ENCODE peak calls at places on chromosomes 2 and 18, in eight cellular contexts. O is stimulated activated CD4-positive, alpha-beta T cell treated with anti-CD3 and anti-CD28 coated beads, TNF-alpha, amount 100 ng/mL, for 4 hours; P is AG04450; H is A172; K is midbrain; Q is GM23248; U is myocyte; I is AG20443. C is an unnamed sample.

GRCh38 chr2:142131016-142131714 is at the start of gene LRP1B:
- DNase-seq in U (peak), I (peak), Q (peak), P (no peak), K (peak), H (peak), O (no peak), C (peak)

GRCh38 chr2:139099721-139100120 is 319.5 kb upstream of the NXPH2 start:
- DNase-seq in K (no peak), Q (no peak), U (peak), P (no peak), H (no peak), I (no peak), O (no peak), C (no peak)

GRCh38 chr2:114661926-114662670 is 219.7 kb downstream of the DPP10 start:
- DNase-seq in O (no peak), K (no peak), Q (peak), I (peak), H (no peak), U (no peak), P (no peak), C (peak)

GRCh38 chr2:94980406-94980805 is 45.1 kb upstream of the MAL start:
- DNase-seq in H (no peak), Q (no peak), K (no peak), U (no peak), P (no peak), O (no peak), I (no peak), C (no peak)

GRCh38 chr2:174984561-174984960 is 20.6 kb downstream of the CHN1 start:
- DNase-seq in U (no peak), I (no peak), O (no peak), P (no peak), K (no peak), Q (no peak), H (no peak), C (no peak)

GRCh38 chr2:151669585-151670081 is 64.6 kb downstream of the NEB start:
- DNase-seq in O (no peak), U (no peak), Q (no peak), I (no peak), H (no peak), K (no peak), P (no peak), C (no peak)

GRCh38 chr18:49677762-49678398 is 116.0 kb downstream of the LIPG start:
- DNase-seq in P (no peak), O (no peak), I (no peak), U (no peak), Q (no peak), K (no peak), H (no peak), C (no peak)

GRCh38 chr2:168528469-168528868 is 72.4 kb downstream of the CERS6 start:
- DNase-seq in K (no peak), P (no peak), U (no peak), O (no peak), H (no peak), I (peak), Q (peak), C (no peak)

GRCh38 chr2:189142893-189143759 is 36.4 kb downstream of the COL5A2 start:
- DNase-seq in H (peak), Q (peak), U (peak), P (no peak), K (no peak), O (peak), I (peak), C (peak)

GRCh38 chr18:68467966-68468365 is 246.9 kb downstream of the TMX3 start:
- DNase-seq in U (no peak), I (no peak), P (no peak), K (no peak), H (no peak), O (no peak), Q (no peak), C (no peak)

GRCh38 chr18:60064271-60064670 is 164.5 kb downstream of the PMAIP1 start:
- DNase-seq in Q (peak), H (no peak), P (no peak), U (no peak), O (no peak), I (no peak), K (no peak), C (no peak)

GRCh38 chr18:31424383-31424988 is 23.1 kb upstream of the DSG3 start:
- DNase-seq in O (no peak), P (no peak), U (no peak), Q (peak), I (no peak), K (no peak), H (peak), C (no peak)

GRCh38 chr2:71784734-71785549 is 331.6 kb downstream of the DYSF start:
- DNase-seq in P (no peak), K (no peak), Q (peak), U (peak), H (peak), O (no peak), I (peak), C (no peak)

GRCh38 chr18:29838556-29838955 is 1204.0 kb downstream of the DSC3 start:
- DNase-seq in K (no peak), P (no peak), Q (no peak), U (no peak), I (no peak), O (no peak), H (no peak), C (no peak)

GRCh38 chr2:172865422-172865821 is 129.8 kb downstream of the RAPGEF4 start:
- DNase-seq in K (no peak), Q (peak), P (no peak), I (no peak), H (no peak), U (no peak), O (no peak), C (no peak)

GRCh38 chr18:23591011-23591410 is 4.7 kb upstream of the NPC1 start:
- DNase-seq in K (no peak), H (no peak), O (no peak), P (no peak), I (peak), Q (peak), U (no peak), C (no peak)

GRCh38 chr2:59398081-59398480 is 1155.4 kb downstream of the BCL11A start:
- DNase-seq in U (no peak), P (no peak), K (no peak), H (no peak), Q (no peak), O (no peak), I (no peak), C (no peak)

GRCh38 chr18:62702259-62702658 is 13.1 kb upstream of the PHLPP1 start:
- DNase-seq in P (no peak), Q (no peak), I (no peak), U (peak), H (no peak), K (no peak), O (no peak), C (no peak)

GRCh38 chr18:22032392-22032961 is 136.9 kb upstream of the GATA6 start:
- DNase-seq in U (no peak), K (no peak), O (no peak), H (peak), I (peak), Q (peak), P (peak), C (peak)

GRCh38 chr2:10297950-10298349 is 4.8 kb upstream of the HPCAL1 start:
- DNase-seq in K (no peak), I (peak), O (peak), P (peak), H (peak), Q (peak), U (peak), C (no peak)

GRCh38 chr18:12608292-12608691 is 49.6 kb downstream of the SPIRE1 start:
- DNase-seq in O (no peak), Q (peak), K (no peak), U (no peak), I (no peak), P (no peak), H (peak), C (no peak)

GRCh38 chr2:44680983-44681481 is 260.5 kb upstream of the SIX3 start:
- DNase-seq in U (no peak), K (no peak), P (no peak), Q (no peak), I (no peak), H (no peak), O (no peak), C (no peak)